ENCODE peak calls at places on chromosomes 7 and 10, in six cellular contexts. W, A, Q, J, G and R are unnamed samples.

GRCh38 chr10:9825491-9826018 is 1192.1 kb upstream of the CELF2 start:
- DNase-seq in G (peak; percentile 3), J (no peak), A (no peak), Q (no peak), W (peak; percentile 55), R (no peak)

GRCh38 chr7:157436076-157436475 is 99.3 kb downstream of the DNAJB6 start:
- DNase-seq in Q (no peak), W (no peak), J (no peak), G (no peak), A (no peak), R (no peak)

GRCh38 chr10:102673961-102674511 is 29.8 kb downstream of the TRIM8 start:
- DNase-seq in G (peak; percentile 72), J (peak; percentile 72), A (no peak), Q (peak; percentile 68), W (peak; percentile 78), R (peak; percentile 42)

GRCh38 chr7:158267737-158268435 is 319.7 kb downstream of the PTPRN2 start:
- DNase-seq in Q (no peak), A (no peak), W (no peak), J (no peak), G (no peak), R (peak; percentile 19)

GRCh38 chr10:73039635-73040034 is 57.0 kb downstream of the P4HA1 start:
- DNase-seq in Q (peak; percentile 27), G (no peak), W (no peak), A (peak; percentile 37), J (no peak), R (no peak)

GRCh38 chr10:18875480-18875879 is 173.1 kb upstream of the MALRD1 start:
- DNase-seq in W (no peak), G (no peak), Q (no peak), J (no peak), A (no peak), R (no peak)

GRCh38 chr10:37381271-37381670 is 255.9 kb downstream of the ANKRD30A start:
- DNase-seq in J (no peak), G (no peak), A (no peak), Q (no peak), W (no peak), R (no peak)

GRCh38 chr10:4848341-4849041 is 22.5 kb downstream of the AKR1E2 start:
- DNase-seq in G (no peak), Q (no peak), W (peak; percentile 42), A (no peak), J (no peak), R (no peak)

GRCh38 chr10:673492-673891 is 16.0 kb downstream of the DIP2C start:
- DNase-seq in W (no peak), J (no peak), G (no peak), A (no peak), Q (no peak), R (peak; percentile 20)

GRCh38 chr7:112383671-112384417 is 66.4 kb upstream of the IFRD1 start:
- DNase-seq in A (no peak), G (peak; percentile 76), Q (no peak), J (no peak), W (no peak), R (no peak)

GRCh38 chr10:121294630-121295029 is 303.6 kb downstream of the FGFR2 start:
- DNase-seq in G (no peak), Q (no peak), A (no peak), J (no peak), W (no peak), R (no peak)

GRCh38 chr10:99659868-99660366 is 608 bp downstream of the ENTPD7 start:
- DNase-seq in Q (no peak), W (no peak), G (peak; percentile 30), A (no peak), J (no peak), R (no peak)

GRCh38 chr10:50503661-50504320 is 120.0 kb downstream of the SGMS1 start:
- DNase-seq in G (no peak), Q (no peak), J (no peak), W (peak; percentile 18), A (no peak), R (no peak)

GRCh38 chr10:77192402-77192801 is 445.2 kb downstream of the KCNMA1 start:
- DNase-seq in W (no peak), G (no peak), J (no peak), Q (no peak), A (no peak), R (no peak)

GRCh38 chr7:158617737-158618128 is 30.1 kb upstream of the PTPRN2 start:
- DNase-seq in J (no peak), W (no peak), A (no peak), Q (no peak), G (peak; percentile 88), R (peak; percentile 96)

GRCh38 chr10:624605-625334 is 64.7 kb downstream of the DIP2C start:
- DNase-seq in G (peak; percentile 77), W (no peak), J (no peak), Q (peak; percentile 67), A (peak; percentile 57), R (peak; percentile 88)

GRCh38 chr10:7700577-7701125 is 2.5 kb upstream of the ITIH2 start:
- DNase-seq in G (no peak), Q (no peak), W (no peak), A (no peak), J (no peak), R (peak; percentile 39)

GRCh38 chr10:11208243-11208642 is 190.6 kb downstream of the CELF2 start:
- DNase-seq in A (no peak), Q (no peak), W (no peak), J (no peak), G (no peak), R (no peak)

GRCh38 chr10:122154733-122155366 is 116.2 kb upstream of the BTBD16 start:
- DNase-seq in A (peak; percentile 57), J (no peak), W (peak; percentile 12), G (peak; percentile 64), Q (peak; percentile 53), R (no peak)

GRCh38 chr7:68613897-68614296 is 984.4 kb upstream of the AUTS2 start:
- DNase-seq in J (no peak), W (no peak), G (no peak), Q (no peak), A (no peak), R (no peak)

GRCh38 chr10:105041956-105042355 is 400.9 kb downstream of the SORCS3 start:
- DNase-seq in J (no peak), Q (no peak), A (no peak), W (no peak), G (no peak), R (no peak)

GRCh38 chr7:117401293-117402002 is 25.8 kb downstream of the ASZ1 start:
- DNase-seq in J (no peak), A (no peak), W (peak; percentile 48), G (peak; percentile 58), Q (no peak), R (no peak)

DNA sequence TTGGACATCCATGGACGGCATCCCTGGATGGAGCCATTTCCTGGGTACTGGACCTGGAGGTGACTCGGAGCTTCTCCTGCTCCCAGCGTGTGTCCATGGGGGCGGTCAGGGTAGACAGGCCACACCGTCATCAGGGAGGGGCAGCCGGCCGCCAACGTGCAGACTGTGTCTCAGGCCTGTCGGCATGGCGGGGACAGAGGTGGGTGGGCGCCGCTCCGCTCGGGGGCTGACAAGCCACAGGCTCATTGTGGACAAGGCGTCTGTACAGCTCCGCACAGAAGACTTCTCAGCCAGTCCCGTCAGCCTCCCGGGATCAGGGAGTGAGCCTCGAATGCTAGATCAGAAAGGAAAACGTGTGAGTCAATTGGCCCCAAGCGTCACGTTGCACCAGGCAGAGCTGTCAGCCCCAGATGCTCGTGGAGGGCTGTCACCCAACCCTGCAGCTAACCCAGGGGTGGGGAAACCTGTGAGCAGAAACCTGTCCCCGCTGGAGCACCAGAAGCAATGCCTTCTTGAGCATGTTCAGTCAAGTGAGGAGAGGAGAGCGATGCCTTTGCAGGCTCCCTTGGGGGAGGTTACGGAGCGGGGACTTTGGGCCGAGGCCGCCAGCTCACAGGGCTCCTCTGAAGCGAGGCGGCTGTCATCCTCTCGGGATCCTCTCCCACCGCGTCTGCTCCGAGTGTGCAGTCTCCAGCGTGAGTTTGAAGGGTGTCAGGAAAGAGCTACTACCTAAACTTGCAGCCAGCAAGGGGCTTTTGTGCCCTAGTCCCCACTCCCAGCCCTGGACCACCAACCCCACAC is 16.0 kb upstream of the DPYSL4 start:
- DNase-seq in Q (no peak), W (no peak), J (no peak), A (no peak), G (no peak), R (no peak)
- H3K27me3 ChIP-seq in Q (peaks cover 38% of the 10 kb centered on the region), W (peaks cover 51% of the 10 kb centered on the region), J (no peaks in the 10 kb centered on the region), A (peaks cover 3% of the 10 kb centered on the region), G (no peaks in the 10 kb centered on the region), R (no peaks in the 10 kb centered on the region)

GRCh38 chr10:81885491-81885890 is 10.5 kb downstream of the NRG3 start:
- DNase-seq in A (no peak), G (no peak), W (no peak), Q (no peak), J (no peak), R (no peak)

GRCh38 chr10:81886939-81887338 is 11.9 kb downstream of the NRG3 start:
- DNase-seq in W (no peak), Q (no peak), A (no peak), J (no peak), G (no peak), R (no peak)

GRCh38 chr10:81884856-81885255 is 9.9 kb downstream of the NRG3 start:
- DNase-seq in G (no peak), A (no peak), Q (no peak), W (no peak), J (no peak), R (no peak)

GRCh38 chr10:81894616-81895015 is 19.6 kb downstream of the NRG3 start:
- DNase-seq in Q (no peak), G (no peak), A (no peak), J (no peak), W (no peak), R (no peak)

DNA sequence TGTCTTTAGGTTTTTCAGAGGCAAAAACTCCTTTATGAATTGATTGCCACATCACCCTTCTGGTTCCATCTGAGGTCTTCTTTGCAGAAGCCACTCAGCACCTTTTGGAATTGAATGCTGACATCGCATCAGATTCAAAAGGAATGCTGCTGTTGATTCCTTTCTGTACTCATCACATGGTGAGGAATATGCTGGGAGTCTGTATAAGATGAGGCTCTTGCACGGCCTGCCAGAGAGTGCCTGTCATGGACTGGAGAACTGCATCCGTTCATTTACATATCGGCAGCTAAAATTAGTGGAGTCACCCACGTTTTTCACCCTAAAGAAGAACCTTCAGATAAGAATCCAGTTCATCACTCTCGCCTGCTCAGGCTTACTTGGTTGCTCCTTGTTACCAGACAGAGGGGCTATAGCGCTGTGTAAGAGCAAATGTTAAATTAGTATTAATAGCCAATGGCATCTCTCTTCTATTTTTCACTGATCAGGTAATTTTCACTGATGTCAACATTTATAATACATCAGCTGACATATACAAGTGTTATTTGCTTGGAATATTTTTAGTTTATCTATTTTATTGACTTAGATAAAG is 14.3 kb downstream of the NRG3 start:
- DNase-seq in J (no peak), W (no peak), Q (no peak), A (no peak), G (no peak), R (no peak)
- H3K27me3 ChIP-seq in J (no peaks in the 10 kb centered on the region), W (no peaks in the 10 kb centered on the region), Q (no peaks in the 10 kb centered on the region), A (no peaks in the 10 kb centered on the region), G (no peaks in the 10 kb centered on the region), R (no peaks in the 10 kb centered on the region)

DNA sequence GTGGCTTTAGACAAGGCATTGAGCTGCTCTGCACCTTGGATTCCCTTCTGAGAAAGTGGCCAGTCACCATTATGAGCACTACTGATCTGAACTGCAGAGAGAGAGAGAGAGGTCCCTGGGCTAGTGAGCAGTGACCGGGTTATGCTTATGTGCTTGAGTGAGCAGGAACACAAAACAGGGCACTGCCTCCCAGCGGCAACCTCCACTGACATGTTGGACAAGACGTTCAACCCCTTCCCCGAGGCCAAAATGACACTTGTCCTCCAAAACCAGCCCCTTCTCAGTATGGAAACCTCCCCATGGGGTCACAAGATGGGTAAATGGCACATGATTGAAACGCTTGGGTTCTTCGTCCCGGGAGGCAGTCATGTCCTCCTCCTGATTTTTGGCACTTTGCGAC is 339.4 kb upstream of the ZMIZ1 start:
- DNase-seq in J (no peak), G (no peak), A (no peak), Q (no peak), W (no peak), R (no peak)
- H3K27me3 ChIP-seq in J (no peaks in the 10 kb centered on the region), G (no peaks in the 10 kb centered on the region), A (peaks cover 70% of the 10 kb centered on the region), Q (no peaks in the 10 kb centered on the region), W (peaks cover 35% of the 10 kb centered on the region), R (no peaks in the 10 kb centered on the region)

GRCh38 chr7:19145429-19146201 is 394 bp upstream of the FERD3L start:
- DNase-seq in J (no peak), Q (no peak), G (peak; percentile 84), W (no peak), A (no peak), R (no peak)
- H3K27me3 ChIP-seq in J (no peaks in the 10 kb centered on the region), Q (peaks cover 48% of the 10 kb centered on the region), G (peaks cover 84% of the 10 kb centered on the region), W (no peaks in the 10 kb centered on the region), A (peaks cover 33% of the 10 kb centered on the region), R (no peaks in the 10 kb centered on the region)